ENCODE peak calls at places on chromosomes 12 and 14, in nine cellular contexts. L is neuronal stem cell, T is IMR-90, S is HCT116, P is trophoblast cell, F is GM23248, E is neural progenitor cell, A is HepG2, V is mammary epithelial cell. I is an unnamed sample.

GRCh38 chr14:100610511-100611217 is 23.4 kb upstream of the BEGAIN start:
- DNase-seq in T (peak), P (peak), E (no peak), S (no peak), L (no peak), F (peak), V (no peak), A (no peak), I (no peak)

GRCh38 chr12:102298022-102298421 is 100.4 kb upstream of the PMCH start:
- DNase-seq in L (no peak), S (no peak), E (no peak), P (peak), F (peak), V (peak), T (peak), A (no peak), I (no peak)

GRCh38 chr12:38502016-38502415 is 185.4 kb downstream of the ALG10B start:
- DNase-seq in P (no peak), L (no peak), T (no peak), S (no peak), F (no peak), V (peak), E (no peak), A (no peak), I (no peak)

GRCh38 chr12:47734725-47735480 is 9.6 kb upstream of the ENDOU start:
- DNase-seq in V (no peak), S (no peak), T (no peak), F (no peak), L (no peak), A (no peak), E (peak), P (no peak), I (no peak)

GRCh38 chr14:39740454-39740853 is 308.2 kb upstream of the FBXO33 start:
- DNase-seq in S (no peak), L (no peak), T (no peak), A (no peak), P (no peak), F (no peak), E (no peak), V (no peak), I (no peak)

GRCh38 chr14:68986926-68987652 is 8.0 kb upstream of the ACTN1 start:
- DNase-seq in F (peak), L (no peak), P (no peak), A (no peak), T (peak), S (no peak), E (no peak), V (peak), I (no peak)

GRCh38 chr12:67274186-67274585 is 5.0 kb downstream of the CAND1 start:
- DNase-seq in E (no peak), T (no peak), S (no peak), P (no peak), F (no peak), L (no peak), V (peak), A (no peak), I (no peak)

GRCh38 chr12:131407221-131408035 is 303.5 kb upstream of the SFSWAP start:
- DNase-seq in A (no peak), S (no peak), V (no peak), E (no peak), T (no peak), F (no peak), P (no peak), L (no peak), I (no peak)

GRCh38 chr12:7161811-7162210 is 27.7 kb upstream of the PEX5 start:
- DNase-seq in T (peak), S (no peak), F (peak), E (no peak), V (no peak), P (peak), L (no peak), A (no peak), I (no peak)

GRCh38 chr12:12705833-12706520 is 10.0 kb upstream of the GPR19 start:
- DNase-seq in E (no peak), A (no peak), F (no peak), P (peak), L (no peak), T (no peak), V (no peak), S (no peak), I (no peak)

GRCh38 chr14:98069712-98070133 is 1202.3 kb downstream of the BCL11B start:
- DNase-seq in A (peak), E (peak), P (peak), V (peak), S (no peak), T (no peak), L (peak), F (peak), I (no peak)

GRCh38 chr14:102279282-102279681 is 25.7 kb downstream of the MOK start:
- DNase-seq in S (no peak), F (no peak), A (no peak), E (no peak), P (no peak), L (no peak), T (no peak), V (no peak), I (no peak)

GRCh38 chr14:102278631-102278935 is 26.4 kb downstream of the MOK start:
- DNase-seq in L (no peak), F (no peak), T (no peak), S (no peak), E (no peak), A (no peak), V (no peak), P (no peak), I (no peak)

GRCh38 chr14:102279688-102280348 is 25.1 kb downstream of the MOK start:
- DNase-seq in P (peak), S (peak), A (peak), L (no peak), E (peak), V (peak), F (peak), T (peak), I (no peak)

GRCh38 chr14:102277874-102278630 is 26.9 kb downstream of the MOK start:
- DNase-seq in S (no peak), P (no peak), V (no peak), F (no peak), T (peak), A (no peak), E (no peak), L (no peak), I (no peak)

GRCh38 chr14:102280376-102280962 is 24.5 kb downstream of the MOK start:
- DNase-seq in S (no peak), V (peak), P (peak), T (peak), L (no peak), E (no peak), A (no peak), F (peak), I (no peak)
- H3K4me3 ChIP-seq in S (peak), V (no peak), P (no peak), T (no peak), L (no peak), E (no peak), A (no peak), F (peak), I (no peak)

GRCh38 chr12:40730281-40730680 is 38.0 kb downstream of the CNTN1 start:
- DNase-seq in S (no peak), T (no peak), L (no peak), F (no peak), E (no peak), P (no peak), V (peak), A (no peak), I (no peak)

GRCh38 chr12:40723001-40723400 is 30.8 kb downstream of the CNTN1 start:
- DNase-seq in T (no peak), P (no peak), E (no peak), L (no peak), S (no peak), F (no peak), V (no peak), A (no peak), I (no peak)

GRCh38 chr12:40733871-40734270 is 41.6 kb downstream of the CNTN1 start:
- DNase-seq in L (no peak), S (no peak), V (no peak), E (no peak), F (no peak), T (no peak), A (no peak), P (no peak), I (peak)

GRCh38 chr12:40726366-40726765 is 34.1 kb downstream of the CNTN1 start:
- DNase-seq in A (no peak), T (no peak), L (no peak), V (no peak), P (no peak), F (no peak), E (no peak), S (no peak), I (no peak)

GRCh38 chr12:40727774-40728483 is 35.7 kb downstream of the CNTN1 start:
- DNase-seq in F (no peak), A (no peak), P (no peak), L (no peak), S (no peak), T (no peak), V (peak), E (no peak), I (no peak)
- H3K9ac ChIP-seq in F (no peak), A (no peak), P (no peak), L (no peak), S (no peak), T (no peak), V (no peak), E (no peak), I (no peak)

DNA sequence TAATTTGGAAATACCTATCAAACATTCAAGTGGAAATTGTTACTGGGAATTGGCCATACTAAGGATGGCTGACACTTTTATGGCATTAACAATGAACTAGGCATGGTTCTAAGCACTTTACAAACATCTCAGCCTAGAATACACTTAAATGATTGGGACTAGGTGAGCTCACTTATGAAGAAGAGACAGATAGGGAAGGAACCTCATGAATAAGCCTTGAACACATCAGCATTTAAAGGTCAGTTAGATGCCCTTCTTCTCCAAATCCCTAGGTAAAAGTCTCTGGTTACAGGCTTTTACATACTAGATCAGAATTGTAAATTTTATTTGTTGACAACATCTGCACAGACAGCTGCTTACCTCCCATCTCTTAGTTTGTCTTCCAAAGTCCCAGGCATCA is 488.6 kb downstream of the RMST start:
- DNase-seq in F (no peak), E (no peak), T (no peak), S (no peak), A (no peak), V (no peak), P (no peak), L (no peak), I (no peak)
- H3K4me3 ChIP-seq in F (no peak), E (no peak), T (no peak), S (no peak), A (no peak), V (no peak), P (no peak), L (no peak), I (no peak)

GRCh38 chr14:103501041-103501870 is 21.4 kb downstream of the CKB start:
- DNase-seq in F (no peak), V (no peak), S (no peak), L (no peak), E (no peak), P (no peak), T (no peak), A (no peak), I (no peak)

GRCh38 chr14:103501921-103502669 is 20.5 kb downstream of the CKB start:
- DNase-seq in F (no peak), A (no peak), E (no peak), S (no peak), T (no peak), P (no peak), L (no peak), V (peak), I (no peak)

GRCh38 chr14:103502877-103503276 is 19.8 kb downstream of the CKB start:
- DNase-seq in P (no peak), V (no peak), F (no peak), A (no peak), L (no peak), S (no peak), E (no peak), T (no peak), I (no peak)

GRCh38 chr14:103499709-103500108 is 22.9 kb downstream of the CKB start:
- DNase-seq in A (no peak), V (no peak), L (no peak), E (no peak), T (no peak), S (no peak), F (no peak), P (no peak), I (no peak)

DNA sequence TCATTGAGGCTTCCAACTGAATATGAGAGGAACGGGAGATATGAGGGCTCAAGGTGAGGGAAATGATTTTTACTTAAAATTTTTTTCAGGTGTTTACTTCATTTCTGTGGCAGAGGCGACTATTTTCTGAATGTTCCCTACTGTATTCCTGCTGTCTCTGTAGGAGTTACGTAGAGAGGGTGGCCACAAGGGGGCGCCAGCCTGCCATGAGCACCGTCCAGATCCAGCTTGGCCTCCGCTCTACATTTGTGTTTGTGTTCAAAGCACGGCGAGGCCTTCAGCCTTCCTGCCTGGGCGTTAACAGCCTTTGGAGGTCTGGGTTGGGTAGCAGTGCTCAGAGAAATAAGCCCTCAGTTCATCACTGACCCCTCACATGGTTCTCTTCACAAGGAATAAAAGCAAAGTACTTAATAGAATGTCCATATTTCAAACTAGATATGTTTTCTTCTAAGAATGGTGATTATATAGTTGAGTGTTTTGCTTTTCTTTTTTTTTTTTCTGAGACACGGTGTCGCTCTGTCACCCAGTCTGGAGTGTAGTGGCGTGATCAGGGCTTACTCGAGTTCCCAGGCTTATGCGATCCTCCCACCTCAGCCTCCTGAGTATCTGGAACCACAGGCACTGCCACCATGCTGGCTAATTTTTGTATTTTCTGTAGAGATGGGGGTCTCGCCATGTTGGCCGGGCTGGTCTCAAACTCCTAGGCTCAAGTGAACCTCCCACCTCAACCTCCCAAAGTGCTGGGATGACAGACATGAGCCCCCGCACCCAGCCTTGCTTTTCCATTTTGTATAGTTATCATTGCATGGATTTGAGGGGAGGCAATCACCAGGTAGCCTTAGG is 22.3 kb downstream of the CKB start:
- DNase-seq in T (peak), L (peak), F (peak), S (no peak), A (peak), V (peak), E (peak), P (peak), I (peak)
- H3K9ac ChIP-seq in T (no peak), L (no peak), F (peak), S (no peak), A (no peak), V (no peak), E (no peak), P (no peak), I (peak)

GRCh38 chr14:105473033-105473676 is 1.5 kb upstream of the CRIP2 start:
- DNase-seq in A (no peak), E (no peak), V (no peak), F (no peak), S (no peak), T (no peak), P (peak), L (no peak), I (no peak)

GRCh38 chr14:105473677-105474477 is 744 bp upstream of the CRIP2 start:
- DNase-seq in L (peak), E (peak), P (peak), T (peak), F (peak), V (peak), S (peak), A (peak), I (peak)

GRCh38 chr14:105475269-105475915 is 771 bp downstream of the CRIP2 start:
- DNase-seq in E (peak), F (peak), L (no peak), S (no peak), P (peak), T (peak), V (peak), A (no peak), I (no peak)

GRCh38 chr14:105475916-105476845 is 1.6 kb downstream of the CRIP2 start:
- DNase-seq in L (no peak), P (peak), E (peak), T (peak), A (peak), S (no peak), V (peak), F (peak), I (no peak)

DNA sequence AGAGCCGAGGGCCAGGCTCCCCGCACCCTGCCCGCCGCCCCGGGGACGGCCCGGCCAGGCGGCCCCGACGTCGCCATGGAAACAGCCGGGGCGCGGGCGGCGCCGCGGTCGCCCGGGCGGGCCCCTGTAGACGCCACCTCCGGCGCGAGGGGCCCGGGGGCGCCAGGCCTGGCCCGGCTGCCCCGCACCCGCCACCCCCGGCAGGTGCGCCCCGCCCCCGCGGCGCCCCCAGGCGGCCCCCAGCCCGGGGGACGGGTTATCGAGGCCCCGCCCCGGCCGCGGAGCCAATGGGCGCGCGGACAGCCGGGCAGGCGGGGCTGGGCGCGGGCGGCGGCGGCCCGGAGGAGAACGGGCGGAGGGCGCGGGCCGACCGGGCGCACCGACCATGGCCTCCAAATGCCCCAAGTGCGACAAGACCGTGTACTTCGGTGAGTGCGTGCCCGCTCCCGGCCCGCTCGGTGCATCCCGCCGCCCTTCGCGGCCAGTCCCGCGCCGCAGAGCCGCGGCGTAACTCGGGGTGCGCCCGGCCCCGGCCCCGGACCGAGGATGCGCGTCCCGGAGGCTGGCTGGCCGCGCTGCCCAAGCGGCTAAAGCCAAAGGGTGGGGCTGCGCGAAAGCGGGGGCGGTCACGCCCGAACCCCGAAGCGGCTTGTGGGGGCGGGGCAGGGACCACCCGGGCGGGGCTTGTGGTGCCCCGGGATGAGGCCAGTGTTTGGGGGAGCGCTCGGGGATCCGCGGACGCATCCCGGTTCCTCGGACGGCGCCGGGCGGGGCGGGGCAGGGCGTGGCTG is at the start of gene CRIP2:
- DNase-seq in P (peak), T (peak), E (peak), L (no peak), F (peak), V (peak), S (no peak), A (no peak), I (no peak)
- H3K4me3 ChIP-seq in P (peak), T (peak), E (peak), L (peak), F (peak), V (peak), S (peak), A (peak), I (peak)

GRCh38 chr14:88831285-88831684 is 6.8 kb downstream of the TTC8 start:
- DNase-seq in T (peak), V (peak), P (no peak), L (no peak), S (peak), F (peak), E (no peak), A (no peak), I (no peak)

GRCh38 chr14:88837495-88837894 is 13.0 kb downstream of the TTC8 start:
- DNase-seq in P (no peak), E (no peak), V (no peak), S (no peak), L (no peak), A (no peak), T (no peak), F (no peak), I (no peak)

GRCh38 chr14:88838015-88838414 is 13.6 kb downstream of the TTC8 start:
- DNase-seq in A (no peak), L (no peak), E (no peak), F (no peak), T (no peak), V (no peak), P (no peak), S (no peak), I (no peak)

GRCh38 chr14:88835661-88836060 is 11.2 kb downstream of the TTC8 start:
- DNase-seq in V (no peak), F (peak), E (no peak), L (no peak), S (no peak), A (no peak), T (peak), P (no peak), I (no peak)

GRCh38 chr14:88834883-88835431 is 10.5 kb downstream of the TTC8 start:
- DNase-seq in L (no peak), V (peak), S (no peak), A (no peak), F (peak), T (peak), E (no peak), P (peak), I (no peak)
- H3K9ac ChIP-seq in L (no peak), V (no peak), S (no peak), A (no peak), F (peak), T (no peak), E (no peak), P (no peak), I (no peak)

I was measured in SK-N-MC.